ENCODE peak calls at places on chromosomes 4 and X, in eight cellular contexts. One of them, this sample, is unnamed.
A peak's percentile ranks its signal among the peaks of the same experiment; 100 is the strongest.

GRCh38 chr4:141620715-141621114 is 15.7 kb upstream of the IL15 start:
- DNase-seq in testis: no peak
- DNase-seq in chondrocyte: no peak
- DNase-seq in BJ: no peak
- DNase-seq in PC-9: no peak
- DNase-seq in MM.1S: no peak
- DNase-seq in GM10248: no peak
- DNase-seq in neural crest cell: no peak
- DNase-seq in this sample: no peak

GRCh38 chrX:55160685-55161552 is 59.2 kb upstream of the PAGE5 start:
- DNase-seq in PC-9: peak; percentile 91
- DNase-seq in testis: peak; percentile 93
- DNase-seq in BJ: peak; percentile 53
- DNase-seq in chondrocyte: peak; percentile 94
- DNase-seq in GM10248: peak; percentile 76
- DNase-seq in MM.1S: peak; percentile 88
- DNase-seq in neural crest cell: peak; percentile 75
- DNase-seq in this sample: peak; percentile 69

GRCh38 chr4:99062120-99062519 is 26.5 kb downstream of the ADH5 start:
- DNase-seq in GM10248: no peak
- DNase-seq in PC-9: no peak
- DNase-seq in neural crest cell: no peak
- DNase-seq in MM.1S: no peak
- DNase-seq in testis: no peak
- DNase-seq in BJ: no peak
- DNase-seq in chondrocyte: no peak
- DNase-seq in this sample: no peak

GRCh38 chr4:150135134-150135773 is 57.0 kb downstream of the DCLK2 start:
- DNase-seq in neural crest cell: no peak
- DNase-seq in chondrocyte: no peak
- DNase-seq in GM10248: no peak
- DNase-seq in MM.1S: peak; percentile 43
- DNase-seq in PC-9: no peak
- DNase-seq in BJ: no peak
- DNase-seq in testis: no peak
- DNase-seq in this sample: no peak

GRCh38 chrX:129777218-129777768 is 2.5 kb upstream of the SASH3 start:
- DNase-seq in BJ: no peak
- DNase-seq in chondrocyte: peak; percentile 56
- DNase-seq in neural crest cell: no peak
- DNase-seq in MM.1S: peak; percentile 90
- DNase-seq in PC-9: peak; percentile 66
- DNase-seq in GM10248: peak; percentile 54
- DNase-seq in testis: peak; percentile 17
- DNase-seq in this sample: no peak

GRCh38 chrX:2466876-2467656 is 33.7 kb downstream of the DHRSX start:
- DNase-seq in BJ: no peak
- DNase-seq in PC-9: no peak
- DNase-seq in chondrocyte: no peak
- DNase-seq in testis: no peak
- DNase-seq in GM10248: no peak
- DNase-seq in neural crest cell: no peak
- DNase-seq in MM.1S: no peak
- DNase-seq in this sample: no peak

GRCh38 chr4:163391756-163392155 is 48.1 kb downstream of the NPY5R start:
- DNase-seq in BJ: no peak
- DNase-seq in PC-9: no peak
- DNase-seq in testis: no peak
- DNase-seq in MM.1S: no peak
- DNase-seq in GM10248: no peak
- DNase-seq in chondrocyte: no peak
- DNase-seq in neural crest cell: no peak
- DNase-seq in this sample: no peak

GRCh38 chr4:142404191-142404611 is 441.9 kb downstream of the INPP4B start:
- DNase-seq in MM.1S: no peak
- DNase-seq in neural crest cell: no peak
- DNase-seq in GM10248: no peak
- DNase-seq in chondrocyte: no peak
- DNase-seq in BJ: no peak
- DNase-seq in PC-9: no peak
- DNase-seq in testis: no peak
- DNase-seq in this sample: no peak

GRCh38 chrX:120517936-120518335 is 42.8 kb downstream of the CUL4B start:
- DNase-seq in neural crest cell: no peak
- DNase-seq in chondrocyte: no peak
- DNase-seq in PC-9: no peak
- DNase-seq in BJ: peak; percentile 12
- DNase-seq in GM10248: no peak
- DNase-seq in MM.1S: no peak
- DNase-seq in testis: no peak
- DNase-seq in this sample: no peak

GRCh38 chr4:132642196-132642817 is 506.8 kb upstream of the PCDH10 start:
- DNase-seq in BJ: no peak
- DNase-seq in chondrocyte: no peak
- DNase-seq in neural crest cell: peak; percentile 33
- DNase-seq in PC-9: peak; percentile 18
- DNase-seq in GM10248: peak; percentile 26
- DNase-seq in MM.1S: peak; percentile 65
- DNase-seq in testis: peak; percentile 43
- DNase-seq in this sample: peak; percentile 46

GRCh38 chrX:12405306-12405705 is 267.0 kb downstream of the FRMPD4 start:
- DNase-seq in GM10248: no peak
- DNase-seq in MM.1S: no peak
- DNase-seq in chondrocyte: no peak
- DNase-seq in neural crest cell: no peak
- DNase-seq in BJ: no peak
- DNase-seq in PC-9: no peak
- DNase-seq in testis: no peak
- DNase-seq in this sample: no peak

GRCh38 chr4:11514780-11515432 is 86.2 kb upstream of the HS3ST1 start:
- DNase-seq in neural crest cell: no peak
- DNase-seq in MM.1S: no peak
- DNase-seq in PC-9: no peak
- DNase-seq in GM10248: no peak
- DNase-seq in BJ: no peak
- DNase-seq in chondrocyte: no peak
- DNase-seq in testis: no peak
- DNase-seq in this sample: no peak

GRCh38 chr4:180449395-180449956 is 1793.7 kb upstream of the TENM3 start:
- DNase-seq in chondrocyte: no peak
- DNase-seq in BJ: no peak
- DNase-seq in testis: peak; percentile 81
- DNase-seq in PC-9: peak; percentile 31
- DNase-seq in GM10248: peak; percentile 37
- DNase-seq in MM.1S: peak; percentile 39
- DNase-seq in neural crest cell: no peak
- DNase-seq in this sample: no peak

GRCh38 chrX:149124526-149125108 is 380.5 kb downstream of the IDS start:
- DNase-seq in GM10248: no peak
- DNase-seq in MM.1S: no peak
- DNase-seq in PC-9: no peak
- DNase-seq in neural crest cell: no peak
- DNase-seq in BJ: no peak
- DNase-seq in chondrocyte: no peak
- DNase-seq in testis: no peak
- DNase-seq in this sample: no peak

GRCh38 chr4:16464651-16465050 is 238.4 kb upstream of the TAPT1 start:
- DNase-seq in GM10248: no peak
- DNase-seq in BJ: no peak
- DNase-seq in PC-9: no peak
- DNase-seq in MM.1S: no peak
- DNase-seq in chondrocyte: no peak
- DNase-seq in testis: no peak
- DNase-seq in neural crest cell: no peak
- DNase-seq in this sample: no peak

GRCh38 chrX:75301060-75301459 is 27.2 kb downstream of the UPRT start:
- DNase-seq in GM10248: no peak
- DNase-seq in MM.1S: no peak
- DNase-seq in BJ: no peak
- DNase-seq in PC-9: no peak
- DNase-seq in neural crest cell: no peak
- DNase-seq in chondrocyte: no peak
- DNase-seq in testis: no peak
- DNase-seq in this sample: no peak

GRCh38 chr4:48490012-48490679 is at the start of gene ZAR1:
- DNase-seq in PC-9: no peak
- DNase-seq in GM10248: no peak
- DNase-seq in testis: no peak
- DNase-seq in BJ: no peak
- DNase-seq in neural crest cell: no peak
- DNase-seq in MM.1S: no peak
- DNase-seq in chondrocyte: no peak
- DNase-seq in this sample: peak; percentile 60

GRCh38 chr4:97589481-97590196 is 553.6 kb downstream of the STPG2 start:
- DNase-seq in BJ: no peak
- DNase-seq in chondrocyte: no peak
- DNase-seq in MM.1S: no peak
- DNase-seq in GM10248: no peak
- DNase-seq in testis: no peak
- DNase-seq in neural crest cell: no peak
- DNase-seq in PC-9: no peak
- DNase-seq in this sample: no peak

GRCh38 chrX:108811891-108812290 is 75.5 kb upstream of the IRS4 start:
- DNase-seq in MM.1S: no peak
- DNase-seq in testis: no peak
- DNase-seq in BJ: no peak
- DNase-seq in neural crest cell: no peak
- DNase-seq in GM10248: no peak
- DNase-seq in chondrocyte: no peak
- DNase-seq in PC-9: no peak
- DNase-seq in this sample: no peak
- TF ChIP-seq CTCF in MM.1S: no peak
- TF ChIP-seq CTCF in testis: no peak
- TF ChIP-seq CTCF in BJ: no peak
- TF ChIP-seq CTCF in neural crest cell: peak; percentile 23
- TF ChIP-seq CTCF in GM10248: no peak
- TF ChIP-seq CTCF in chondrocyte: no peak
- TF ChIP-seq CTCF in PC-9: peak; percentile 33
- TF ChIP-seq CTCF in this sample: peak; percentile 14

DNA sequence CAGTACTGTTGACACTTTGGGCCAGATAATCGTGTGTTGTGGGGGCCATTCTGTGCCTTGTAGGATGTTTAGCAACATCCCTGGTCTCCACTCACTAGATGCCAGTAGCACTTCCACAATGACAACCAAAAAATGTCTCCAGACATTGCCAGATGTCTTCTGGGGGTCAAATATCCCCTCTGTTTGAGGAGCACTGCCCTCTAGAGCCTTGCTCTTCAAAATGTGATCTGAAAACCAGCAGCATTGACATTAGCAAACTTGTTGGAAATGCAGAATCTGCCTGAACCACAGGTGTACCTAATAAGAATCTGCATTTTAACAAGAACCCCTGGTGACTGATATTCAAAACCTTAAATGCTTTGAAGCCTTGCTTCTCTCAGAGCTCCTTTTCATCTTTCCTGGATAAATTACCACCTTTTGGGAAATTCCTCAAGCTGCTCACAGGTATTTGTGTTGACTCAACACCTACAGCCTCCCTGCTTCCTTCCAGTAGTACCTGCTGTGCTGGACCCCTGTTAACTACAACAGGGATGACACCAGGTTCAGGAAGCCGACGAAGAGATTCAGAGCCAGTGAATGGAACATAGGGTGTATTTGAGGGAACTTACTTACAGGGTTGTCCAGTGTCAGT is 459.0 kb upstream of the NR3C2 start:
- DNase-seq in testis: no peak
- DNase-seq in chondrocyte: no peak
- DNase-seq in PC-9: no peak
- DNase-seq in GM10248: no peak
- DNase-seq in BJ: no peak
- DNase-seq in neural crest cell: no peak
- DNase-seq in MM.1S: no peak
- DNase-seq in this sample: no peak
- TF ChIP-seq CTCF in testis: no peak
- TF ChIP-seq CTCF in chondrocyte: no peak
- TF ChIP-seq CTCF in PC-9: no peak
- TF ChIP-seq CTCF in GM10248: no peak
- TF ChIP-seq CTCF in BJ: no peak
- TF ChIP-seq CTCF in neural crest cell: no peak
- TF ChIP-seq CTCF in MM.1S: no peak
- TF ChIP-seq CTCF in this sample: no peak

DNA sequence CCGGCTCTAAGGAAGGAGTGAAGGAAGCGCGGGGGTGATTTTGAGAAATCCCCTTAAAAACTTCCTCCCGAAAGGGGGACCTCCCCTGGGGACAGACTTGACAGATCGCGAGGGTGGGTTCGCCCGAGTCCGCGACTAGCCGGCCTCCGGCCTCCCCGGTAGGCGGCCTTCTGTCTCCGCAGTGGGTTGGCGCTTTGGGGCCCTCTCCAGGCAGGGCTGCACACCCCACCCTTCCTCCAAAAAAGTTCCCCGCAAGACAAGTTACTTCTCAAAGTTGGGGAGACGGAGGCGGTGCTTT is 24.8 kb downstream of the HOPX start:
- DNase-seq in GM10248: peak; percentile 48
- DNase-seq in BJ: no peak
- DNase-seq in testis: peak; percentile 65
- DNase-seq in PC-9: no peak
- DNase-seq in chondrocyte: no peak
- DNase-seq in MM.1S: peak; percentile 12
- DNase-seq in neural crest cell: peak; percentile 14
- DNase-seq in this sample: peak; percentile 70
- TF ChIP-seq CTCF in GM10248: peak; percentile 17
- TF ChIP-seq CTCF in BJ: peak; percentile 15
- TF ChIP-seq CTCF in testis: peak; percentile 2
- TF ChIP-seq CTCF in PC-9: no peak
- TF ChIP-seq CTCF in chondrocyte: peak; percentile 58
- TF ChIP-seq CTCF in MM.1S: peak; percentile 40
- TF ChIP-seq CTCF in neural crest cell: peak; percentile 41
- TF ChIP-seq CTCF in this sample: peak; percentile 10

GRCh38 chr4:128572778-128573241 is 236.7 kb upstream of the JADE1 start:
- DNase-seq in chondrocyte: no peak
- DNase-seq in neural crest cell: no peak
- DNase-seq in GM10248: no peak
- DNase-seq in MM.1S: no peak
- DNase-seq in testis: no peak
- DNase-seq in PC-9: peak; percentile 19
- DNase-seq in BJ: no peak
- DNase-seq in this sample: no peak

GRCh38 chr4:128570380-128570779 is 239.1 kb upstream of the JADE1 start:
- DNase-seq in chondrocyte: no peak
- DNase-seq in PC-9: no peak
- DNase-seq in GM10248: no peak
- DNase-seq in testis: peak; percentile 48
- DNase-seq in MM.1S: no peak
- DNase-seq in neural crest cell: no peak
- DNase-seq in BJ: no peak
- DNase-seq in this sample: no peak

GRCh38 chr4:128573781-128574508 is 235.6 kb upstream of the JADE1 start:
- DNase-seq in PC-9: no peak
- DNase-seq in MM.1S: no peak
- DNase-seq in chondrocyte: no peak
- DNase-seq in testis: no peak
- DNase-seq in BJ: peak; percentile 65
- DNase-seq in neural crest cell: no peak
- DNase-seq in GM10248: no peak
- DNase-seq in this sample: no peak

GRCh38 chr4:128571747-128572146 is 237.8 kb upstream of the JADE1 start:
- DNase-seq in MM.1S: peak; percentile 69
- DNase-seq in chondrocyte: no peak
- DNase-seq in PC-9: peak; percentile 50
- DNase-seq in GM10248: no peak
- DNase-seq in testis: peak; percentile 90
- DNase-seq in BJ: peak; percentile 87
- DNase-seq in neural crest cell: no peak
- DNase-seq in this sample: no peak

GRCh38 chr4:128574706-128575105 is 234.8 kb upstream of the JADE1 start:
- DNase-seq in testis: peak; percentile 94
- DNase-seq in MM.1S: peak; percentile 80
- DNase-seq in chondrocyte: no peak
- DNase-seq in neural crest cell: peak; percentile 59
- DNase-seq in PC-9: no peak
- DNase-seq in BJ: no peak
- DNase-seq in GM10248: peak; percentile 70
- DNase-seq in this sample: peak; percentile 71
- TF ChIP-seq CTCF in testis: peak; percentile 67
- TF ChIP-seq CTCF in MM.1S: peak; percentile 74
- TF ChIP-seq CTCF in chondrocyte: peak; percentile 83
- TF ChIP-seq CTCF in neural crest cell: peak; percentile 69
- TF ChIP-seq CTCF in PC-9: peak; percentile 65
- TF ChIP-seq CTCF in BJ: peak; percentile 48
- TF ChIP-seq CTCF in GM10248: peak; percentile 51
- TF ChIP-seq CTCF in this sample: peak; percentile 66

This sample was measured in GM13977.